ENCODE peak calls at places on chromosomes 1 and 21, in ten cellular contexts. V is pons, L is AG08396, X is cerebellar nuclear complex, I is glomerular endothelial cell, Q is EL, B is LoVo, W is RKO, E is type B pancreatic cell, M is choroid plexus epithelial cell. J is an unnamed sample.

GRCh38 chr1:218754477-218754876 is 409.3 kb downstream of the TGFB2 start:
- DNase-seq in V (no peak), L (no peak), X (no peak), I (no peak), Q (no peak), B (no peak), W (no peak), E (no peak), M (no peak), J (no peak)

GRCh38 chr1:12229835-12230548 is at the start of gene VPS13D:
- DNase-seq in V (peak; percentile 38), L (peak; percentile 96), X (no peak), I (no peak), Q (peak; percentile 75), B (peak; percentile 81), W (peak; percentile 79), E (peak; percentile 90), M (peak; percentile 81), J (peak; percentile 85)

GRCh38 chr1:109828756-109829505 is 65.2 kb upstream of the EPS8L3 start:
- DNase-seq in V (no peak), L (no peak), X (no peak), I (no peak), Q (peak; percentile 66), B (no peak), W (no peak), E (no peak), M (no peak), J (no peak)

GRCh38 chr1:62722796-62723195 is 34.6 kb upstream of the DOCK7 start:
- DNase-seq in V (no peak), L (no peak), X (no peak), I (no peak), Q (peak; percentile 3), B (no peak), W (no peak), E (no peak), M (no peak), J (no peak)

GRCh38 chr1:100597784-100598183 is 59.8 kb downstream of the GPR88 start:
- DNase-seq in V (no peak), L (no peak), X (no peak), I (no peak), Q (no peak), B (no peak), W (no peak), E (no peak), M (peak; percentile 44), J (peak; percentile 7)

GRCh38 chr1:244102471-244102870 is 51.4 kb downstream of the ZBTB18 start:
- DNase-seq in V (no peak), L (no peak), X (no peak), I (no peak), Q (no peak), B (no peak), W (no peak), E (no peak), M (no peak), J (no peak)

GRCh38 chr21:22374218-22374969 is 1376.2 kb downstream of the NCAM2 start:
- DNase-seq in V (no peak), L (no peak), X (no peak), I (no peak), Q (no peak), B (no peak), W (no peak), E (no peak), M (no peak), J (no peak)

GRCh38 chr21:32728455-32729237 is 833 bp upstream of the SYNJ1 start:
- DNase-seq in V (peak; percentile 56), L (no peak), X (no peak), I (no peak), Q (no peak), B (no peak), W (no peak), E (no peak), M (no peak), J (peak; percentile 8)

GRCh38 chr1:181504294-181505115 is 21.2 kb downstream of the CACNA1E start:
- DNase-seq in V (peak; percentile 24), L (no peak), X (no peak), I (no peak), Q (peak; percentile 29), B (peak; percentile 18), W (peak; percentile 51), E (no peak), M (peak; percentile 5), J (peak; percentile 91)

GRCh38 chr1:210557426-210558077 is 228.8 kb downstream of the HHAT start:
- DNase-seq in V (no peak), L (no peak), X (no peak), I (no peak), Q (no peak), B (no peak), W (no peak), E (no peak), M (no peak), J (no peak)

GRCh38 chr1:221714227-221715116 is 27.4 kb downstream of the DUSP10 start:
- DNase-seq in V (no peak), L (no peak), X (no peak), I (no peak), Q (no peak), B (no peak), W (no peak), E (no peak), M (no peak), J (no peak)

GRCh38 chr1:78434351-78434750 is 56.4 kb upstream of the PTGFR start:
- DNase-seq in V (no peak), L (no peak), X (no peak), I (no peak), Q (no peak), B (no peak), W (no peak), E (no peak), M (no peak), J (no peak)

GRCh38 chr1:69305621-69306020 is 262.1 kb upstream of the LRRC7 start:
- DNase-seq in V (no peak), L (no peak), X (no peak), I (no peak), Q (no peak), B (no peak), W (peak; percentile 6), E (no peak), M (no peak), J (peak; percentile 39)

GRCh38 chr1:221098462-221099406 is 219.5 kb downstream of the HLX start:
- DNase-seq in V (peak; percentile 43), L (no peak), X (no peak), I (no peak), Q (peak; percentile 57), B (no peak), W (no peak), E (no peak), M (no peak), J (peak; percentile 51)

GRCh38 chr1:46551597-46552095 is at the start of gene KNCN:
- DNase-seq in V (no peak), L (no peak), X (no peak), I (no peak), Q (no peak), B (no peak), W (no peak), E (no peak), M (no peak), J (no peak)

GRCh38 chr1:22876359-22877111 is 96.1 kb downstream of the LACTBL1 start:
- DNase-seq in V (no peak), L (no peak), X (no peak), I (no peak), Q (peak; percentile 11), B (no peak), W (no peak), E (no peak), M (peak; percentile 77), J (no peak)

GRCh38 chr1:176989023-176989422 is 175.5 kb downstream of the ASTN1 start:
- DNase-seq in V (no peak), L (no peak), X (no peak), I (no peak), Q (peak; percentile 10), B (no peak), W (peak; percentile 7), E (no peak), M (peak; percentile 7), J (no peak)

GRCh38 chr21:41143596-41144325 is 24.2 kb upstream of the BACE2 start:
- DNase-seq in V (no peak), L (no peak), X (no peak), I (no peak), Q (no peak), B (no peak), W (no peak), E (no peak), M (no peak), J (no peak)

GRCh38 chr1:38578444-38578951 is 281.1 kb downstream of the RRAGC start:
- DNase-seq in V (no peak), L (no peak), X (no peak), I (no peak), Q (no peak), B (no peak), W (no peak), E (no peak), M (no peak), J (no peak)

GRCh38 chr1:226643701-226644540 is 95.2 kb downstream of the ITPKB start:
- DNase-seq in V (no peak), L (no peak), X (no peak), I (no peak), Q (no peak), B (no peak), W (no peak), E (no peak), M (no peak), J (peak; percentile 93)

GRCh38 chr1:20430355-20431290 is 55.4 kb downstream of the CAMK2N1 start:
- DNase-seq in V (peak; percentile 61), L (peak; percentile 45), X (no peak), I (no peak), Q (peak; percentile 42), B (peak; percentile 8), W (peak; percentile 14), E (no peak), M (peak; percentile 39), J (peak; percentile 37)

GRCh38 chr1:224203243-224204016 is 20.4 kb downstream of the DEGS1 start:
- DNase-seq in V (peak; percentile 84), L (peak; percentile 46), X (no peak), I (no peak), Q (peak; percentile 66), B (no peak), W (peak; percentile 20), E (no peak), M (peak; percentile 80), J (peak; percentile 62)

GRCh38 chr1:86436041-86436440 is 12.1 kb downstream of the CLCA2 start:
- DNase-seq in V (no peak), L (no peak), X (no peak), I (no peak), Q (no peak), B (no peak), W (no peak), E (no peak), M (peak; percentile 37), J (no peak)

GRCh38 chr1:40710581-40711315 is 19.2 kb downstream of the NFYC start:
- DNase-seq in V (peak; percentile 28), L (no peak), X (no peak), I (no peak), Q (peak; percentile 29), B (no peak), W (no peak), E (no peak), M (no peak), J (no peak)

GRCh38 chr21:32112194-32112593 is 166.7 kb downstream of the MIS18A start:
- DNase-seq in V (no peak), L (no peak), X (no peak), I (no peak), Q (no peak), B (no peak), W (no peak), E (no peak), M (no peak), J (no peak)

GRCh38 chr1:203320546-203321272 is 15.4 kb downstream of the BTG2 start:
- DNase-seq in V (no peak), L (no peak), X (no peak), I (peak; percentile 41), Q (peak; percentile 33), B (no peak), W (no peak), E (no peak), M (peak; percentile 70), J (peak; percentile 90)

GRCh38 chr1:89149229-89149628 is 23.3 kb upstream of the GBP2 start:
- DNase-seq in V (peak; percentile 59), L (peak; percentile 27), X (no peak), I (no peak), Q (peak; percentile 21), B (no peak), W (peak; percentile 47), E (no peak), M (peak; percentile 75), J (no peak)